ENCODE peak calls at places on chromosome 9, in nine cellular contexts. K is cardiac muscle cell, E is AG08396, O is endodermal cell, I is lower lobe of right lung, N is Daoy, V is NCI-H1048, X is NCI-H1105 treated with DMSO at 0.1 percent for 48 hours, Z is fibroblast of villous mesenchyme. W is an unnamed sample.

GRCh38 chr9:108095496-108095895 is 605.9 kb upstream of the KLF4 start:
- DNase-seq in K (no peak), E (no peak), O (no peak), I (no peak), N (no peak), V (no peak), X (no peak), Z (no peak), W (no peak)

GRCh38 chr9:108720191-108720642 is 135.6 kb downstream of the ACTL7B start:
- DNase-seq in K (no peak), E (no peak), O (no peak), I (no peak), N (no peak), V (no peak), X (no peak), Z (no peak), W (no peak)

GRCh38 chr9:80066931-80067330 is 495.2 kb downstream of the TLE4 start:
- DNase-seq in K (peak; percentile 19), E (no peak), O (peak; percentile 70), I (no peak), N (no peak), V (no peak), X (no peak), Z (no peak), W (no peak)

GRCh38 chr9:4600363-4600762 is 61.7 kb upstream of the PLPP6 start:
- DNase-seq in K (no peak), E (no peak), O (no peak), I (no peak), N (no peak), V (no peak), X (no peak), Z (no peak), W (no peak)

GRCh38 chr9:113511856-113512761 is 48.6 kb downstream of the RGS3 start:
- DNase-seq in K (no peak), E (peak; percentile 32), O (no peak), I (no peak), N (peak; percentile 88), V (no peak), X (no peak), Z (peak; percentile 51), W (no peak)

GRCh38 chr9:86135374-86135773 is 36.0 kb upstream of the GOLM1 start:
- DNase-seq in K (no peak), E (no peak), O (no peak), I (no peak), N (no peak), V (no peak), X (no peak), Z (no peak), W (no peak)

GRCh38 chr9:135320943-135321342 is 158.6 kb upstream of the PPP1R26 start:
- DNase-seq in K (no peak), E (no peak), O (peak; percentile 35), I (no peak), N (no peak), V (no peak), X (no peak), Z (no peak), W (no peak)

GRCh38 chr9:83056180-83056579 is 6.8 kb downstream of the RASEF start:
- DNase-seq in K (no peak), E (no peak), O (no peak), I (no peak), N (no peak), V (no peak), X (no peak), Z (no peak), W (no peak)

GRCh38 chr9:26744362-26744965 is 148.1 kb downstream of the CAAP1 start:
- DNase-seq in K (peak; percentile 41), E (no peak), O (no peak), I (no peak), N (no peak), V (no peak), X (peak; percentile 42), Z (peak; percentile 51), W (peak; percentile 27)

GRCh38 chr9:5851445-5851844 is 18.5 kb upstream of the ERMP1 start:
- DNase-seq in K (no peak), E (no peak), O (no peak), I (no peak), N (peak; percentile 27), V (no peak), X (no peak), Z (peak; percentile 95), W (no peak)

GRCh38 chr9:87810008-87810407 is 72.7 kb upstream of the SPATA31E1 start:
- DNase-seq in K (peak; percentile 24), E (no peak), O (no peak), I (no peak), N (no peak), V (no peak), X (no peak), Z (no peak), W (no peak)

GRCh38 chr9:80061940-80062339 is 490.2 kb downstream of the TLE4 start:
- DNase-seq in K (peak; percentile 8), E (peak; percentile 47), O (peak; percentile 48), I (no peak), N (peak; percentile 76), V (no peak), X (no peak), Z (peak; percentile 86), W (no peak)

GRCh38 chr9:116387934-116388714 is 234.5 kb downstream of the PAPPA start:
- DNase-seq in K (no peak), E (no peak), O (no peak), I (no peak), N (no peak), V (no peak), X (no peak), Z (no peak), W (no peak)

GRCh38 chr9:86407022-86407421 is 52.8 kb upstream of the TUT7 start:
- DNase-seq in K (no peak), E (peak; percentile 22), O (peak; percentile 61), I (no peak), N (peak; percentile 75), V (no peak), X (no peak), Z (peak; percentile 37), W (no peak)

GRCh38 chr9:91197232-91198181 is 164.2 kb downstream of the AUH start:
- DNase-seq in K (no peak), E (peak; percentile 79), O (no peak), I (peak; percentile 73), N (peak; percentile 63), V (no peak), X (no peak), Z (peak; percentile 100), W (no peak)

GRCh38 chr9:35367451-35367850 is 122.5 kb upstream of the RUSC2 start:
- DNase-seq in K (no peak), E (peak; percentile 65), O (no peak), I (no peak), N (peak; percentile 82), V (no peak), X (no peak), Z (peak; percentile 72), W (no peak)

GRCh38 chr9:125649315-125649714 is 57.7 kb downstream of the MAPKAP1 start:
- DNase-seq in K (no peak), E (peak; percentile 53), O (no peak), I (no peak), N (peak; percentile 95), V (no peak), X (no peak), Z (peak; percentile 57), W (peak; percentile 39)

W was measured in NCI-H748 treated with DMSO at 0.1 percent for 48 hours.